ENCODE peak calls at places on chromosomes 16 and 17, in seven cellular contexts. One of them, this sample, is unnamed. For H3K9me3, the result is how much of the 10 kb centered on the place peaks cover.

GRCh38 chr17:19317359-19318095 is 45.0 kb downstream of the B9D1 start:
- DNase-seq in mucosa of descending colon: peak
- DNase-seq in right cardiac atrium: peak
- DNase-seq in heart right ventricle: peak
- DNase-seq in cardiac muscle cell: peak
- DNase-seq in suprapubic skin: peak
- DNase-seq in Panc1: no peak
- DNase-seq in this sample: peak

GRCh38 chr16:10827691-10828341 is 9.2 kb upstream of the TVP23A start:
- DNase-seq in Panc1: no peak
- DNase-seq in cardiac muscle cell: peak
- DNase-seq in right cardiac atrium: peak
- DNase-seq in suprapubic skin: peak
- DNase-seq in mucosa of descending colon: peak
- DNase-seq in heart right ventricle: peak
- DNase-seq in this sample: peak

GRCh38 chr16:81817789-81818304 is 38.8 kb downstream of the PLCG2 start:
- DNase-seq in cardiac muscle cell: no peak
- DNase-seq in suprapubic skin: no peak
- DNase-seq in Panc1: no peak
- DNase-seq in right cardiac atrium: no peak
- DNase-seq in heart right ventricle: no peak
- DNase-seq in mucosa of descending colon: no peak
- DNase-seq in this sample: no peak

GRCh38 chr17:18855831-18856624 is 1.9 kb upstream of the PRPSAP2 start:
- DNase-seq in right cardiac atrium: peak
- DNase-seq in heart right ventricle: peak
- DNase-seq in Panc1: peak
- DNase-seq in suprapubic skin: peak
- DNase-seq in cardiac muscle cell: peak
- DNase-seq in mucosa of descending colon: peak
- DNase-seq in this sample: peak

GRCh38 chr17:41131979-41132378 is 8.0 kb upstream of the KRTAP4-12 start:
- DNase-seq in mucosa of descending colon: no peak
- DNase-seq in suprapubic skin: no peak
- DNase-seq in cardiac muscle cell: no peak
- DNase-seq in Panc1: no peak
- DNase-seq in right cardiac atrium: no peak
- DNase-seq in heart right ventricle: no peak
- DNase-seq in this sample: no peak

GRCh38 chr17:41386227-41386626 is 4.1 kb upstream of the KRT34 start:
- DNase-seq in right cardiac atrium: no peak
- DNase-seq in Panc1: no peak
- DNase-seq in mucosa of descending colon: no peak
- DNase-seq in cardiac muscle cell: no peak
- DNase-seq in heart right ventricle: no peak
- DNase-seq in suprapubic skin: no peak
- DNase-seq in this sample: no peak

GRCh38 chr17:773467-774319 is 8.4 kb downstream of the GLOD4 start:
- DNase-seq in heart right ventricle: no peak
- DNase-seq in suprapubic skin: no peak
- DNase-seq in mucosa of descending colon: no peak
- DNase-seq in Panc1: no peak
- DNase-seq in cardiac muscle cell: no peak
- DNase-seq in right cardiac atrium: no peak
- DNase-seq in this sample: no peak

GRCh38 chr17:44002141-44002848 is 2.1 kb upstream of the NAGS start:
- DNase-seq in right cardiac atrium: no peak
- DNase-seq in mucosa of descending colon: peak
- DNase-seq in cardiac muscle cell: peak
- DNase-seq in heart right ventricle: no peak
- DNase-seq in Panc1: no peak
- DNase-seq in suprapubic skin: no peak
- DNase-seq in this sample: no peak

GRCh38 chr17:1709403-1709891 is 730 bp downstream of the TLCD2 start:
- DNase-seq in mucosa of descending colon: no peak
- DNase-seq in suprapubic skin: peak
- DNase-seq in right cardiac atrium: no peak
- DNase-seq in Panc1: no peak
- DNase-seq in cardiac muscle cell: peak
- DNase-seq in heart right ventricle: no peak
- DNase-seq in this sample: no peak

GRCh38 chr17:8927395-8927794 is 38.1 kb downstream of the PIK3R5 start:
- DNase-seq in suprapubic skin: no peak
- DNase-seq in cardiac muscle cell: no peak
- DNase-seq in right cardiac atrium: no peak
- DNase-seq in heart right ventricle: no peak
- DNase-seq in Panc1: no peak
- DNase-seq in mucosa of descending colon: no peak
- DNase-seq in this sample: no peak
- H3K9me3 ChIP-seq in suprapubic skin: under half
- H3K9me3 ChIP-seq in cardiac muscle cell: under half
- H3K9me3 ChIP-seq in right cardiac atrium: under half
- H3K9me3 ChIP-seq in heart right ventricle: under half
- H3K9me3 ChIP-seq in Panc1: under half
- H3K9me3 ChIP-seq in mucosa of descending colon: under half
- H3K9me3 ChIP-seq in this sample: under half

DNA sequence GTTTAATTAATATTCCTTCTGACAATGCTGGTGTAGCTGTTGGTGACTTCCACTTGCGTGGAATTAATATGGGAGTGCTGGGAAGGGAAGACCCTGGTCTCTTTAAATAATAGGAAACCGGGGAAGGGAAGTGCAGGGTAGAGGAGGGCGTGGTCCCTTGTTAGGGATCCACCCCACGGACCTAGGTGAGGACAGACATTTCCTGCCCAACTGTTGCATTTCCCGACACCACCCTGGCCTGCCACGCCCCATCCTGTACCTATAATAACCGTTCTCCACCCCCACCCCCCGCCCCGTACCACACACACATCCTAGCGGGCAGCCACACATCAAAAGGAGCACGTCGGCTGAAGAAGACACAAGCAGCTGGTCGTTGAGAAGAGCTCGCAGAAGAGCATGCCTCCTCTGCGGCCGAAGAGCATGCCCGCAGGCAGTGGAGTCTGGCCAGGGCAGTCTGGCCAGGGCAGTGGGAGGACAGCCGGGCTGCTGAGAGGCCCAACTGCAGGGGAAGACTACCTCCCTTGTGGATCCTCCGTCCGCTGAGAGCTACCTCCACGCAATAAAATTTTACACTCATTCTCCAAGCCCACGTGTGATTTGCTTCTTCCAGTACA is 36.8 kb upstream of the MMD start:
- DNase-seq in heart right ventricle: no peak
- DNase-seq in suprapubic skin: no peak
- DNase-seq in cardiac muscle cell: no peak
- DNase-seq in Panc1: no peak
- DNase-seq in mucosa of descending colon: no peak
- DNase-seq in right cardiac atrium: no peak
- DNase-seq in this sample: no peak
- H3K4me3 ChIP-seq in heart right ventricle: no peak
- H3K4me3 ChIP-seq in suprapubic skin: no peak
- H3K4me3 ChIP-seq in cardiac muscle cell: no peak
- H3K4me3 ChIP-seq in Panc1: no peak
- H3K4me3 ChIP-seq in mucosa of descending colon: no peak
- H3K4me3 ChIP-seq in right cardiac atrium: no peak
- H3K4me3 ChIP-seq in this sample: no peak

GRCh38 chr16:35752773-35753558 is 2293.6 kb downstream of the TP53TG3F start:
- DNase-seq in suprapubic skin: no peak
- DNase-seq in cardiac muscle cell: no peak
- DNase-seq in mucosa of descending colon: peak
- DNase-seq in heart right ventricle: no peak
- DNase-seq in right cardiac atrium: no peak
- DNase-seq in Panc1: no peak
- DNase-seq in this sample: no peak

GRCh38 chr16:35751191-35751941 is 2292.0 kb downstream of the TP53TG3F start:
- DNase-seq in right cardiac atrium: no peak
- DNase-seq in Panc1: no peak
- DNase-seq in suprapubic skin: no peak
- DNase-seq in mucosa of descending colon: peak
- DNase-seq in cardiac muscle cell: no peak
- DNase-seq in heart right ventricle: no peak
- DNase-seq in this sample: no peak

GRCh38 chr16:35752012-35752772 is 2292.8 kb downstream of the TP53TG3F start:
- DNase-seq in mucosa of descending colon: peak
- DNase-seq in right cardiac atrium: no peak
- DNase-seq in suprapubic skin: no peak
- DNase-seq in cardiac muscle cell: no peak
- DNase-seq in Panc1: no peak
- DNase-seq in heart right ventricle: no peak
- DNase-seq in this sample: no peak

GRCh38 chr16:35753559-35754390 is 2294.4 kb downstream of the TP53TG3F start:
- DNase-seq in suprapubic skin: no peak
- DNase-seq in mucosa of descending colon: peak
- DNase-seq in heart right ventricle: no peak
- DNase-seq in Panc1: no peak
- DNase-seq in right cardiac atrium: no peak
- DNase-seq in cardiac muscle cell: no peak
- DNase-seq in this sample: no peak

DNA sequence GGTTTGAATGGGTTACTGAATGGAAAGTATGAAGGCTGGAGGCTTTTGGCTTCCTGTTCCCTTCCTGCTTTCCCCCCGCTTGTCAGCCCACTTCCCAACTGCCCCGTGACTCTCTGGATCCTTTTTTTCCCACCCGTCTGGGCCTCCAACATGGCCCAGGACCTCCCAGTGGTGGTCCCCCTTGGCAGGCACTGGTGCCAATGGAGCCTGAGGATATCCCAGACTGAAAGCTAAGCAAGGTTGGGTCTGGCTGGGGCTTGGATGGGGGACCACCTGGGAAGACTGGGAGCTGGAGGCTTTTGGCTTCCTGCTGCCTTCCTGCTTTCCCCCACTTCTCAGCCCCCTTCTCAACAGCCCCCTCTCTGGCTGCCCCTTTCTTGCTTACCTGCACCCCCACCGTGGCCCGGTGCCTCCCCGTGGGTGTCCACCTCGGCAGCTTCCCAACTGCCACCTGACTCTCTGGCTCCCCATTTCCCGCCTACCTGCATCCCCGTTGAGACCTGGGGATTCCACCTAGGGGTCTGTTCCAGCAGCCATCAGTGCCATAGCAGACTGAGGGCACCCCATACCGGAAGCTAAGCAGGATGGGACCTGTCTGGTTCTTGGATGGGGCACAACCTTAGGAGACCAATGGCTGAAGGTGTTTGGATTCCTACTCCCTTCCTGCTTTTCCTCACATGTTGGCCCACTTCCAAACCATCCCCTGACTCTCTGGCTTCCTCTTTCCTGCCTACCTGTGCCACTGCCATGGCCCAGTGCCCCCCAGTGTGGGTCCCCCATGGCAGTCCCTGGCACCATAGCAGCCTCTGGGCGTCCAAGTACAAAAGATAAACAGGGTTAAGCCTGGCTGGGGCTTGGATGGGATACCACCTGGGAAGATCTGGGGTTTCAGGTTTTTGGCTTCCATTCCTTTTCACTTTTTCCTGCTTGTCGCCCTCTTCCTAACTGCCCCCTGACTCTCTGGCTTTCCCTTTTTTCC is 2295.3 kb downstream of the TP53TG3F start:
- DNase-seq in mucosa of descending colon: peak
- DNase-seq in heart right ventricle: no peak
- DNase-seq in suprapubic skin: no peak
- DNase-seq in right cardiac atrium: no peak
- DNase-seq in cardiac muscle cell: no peak
- DNase-seq in Panc1: no peak
- DNase-seq in this sample: no peak
- H3K9me3 ChIP-seq in mucosa of descending colon: half or more
- H3K9me3 ChIP-seq in heart right ventricle: under half
- H3K9me3 ChIP-seq in suprapubic skin: under half
- H3K9me3 ChIP-seq in right cardiac atrium: under half
- H3K9me3 ChIP-seq in cardiac muscle cell: under half
- H3K9me3 ChIP-seq in Panc1: under half
- H3K9me3 ChIP-seq in this sample: under half

DNA sequence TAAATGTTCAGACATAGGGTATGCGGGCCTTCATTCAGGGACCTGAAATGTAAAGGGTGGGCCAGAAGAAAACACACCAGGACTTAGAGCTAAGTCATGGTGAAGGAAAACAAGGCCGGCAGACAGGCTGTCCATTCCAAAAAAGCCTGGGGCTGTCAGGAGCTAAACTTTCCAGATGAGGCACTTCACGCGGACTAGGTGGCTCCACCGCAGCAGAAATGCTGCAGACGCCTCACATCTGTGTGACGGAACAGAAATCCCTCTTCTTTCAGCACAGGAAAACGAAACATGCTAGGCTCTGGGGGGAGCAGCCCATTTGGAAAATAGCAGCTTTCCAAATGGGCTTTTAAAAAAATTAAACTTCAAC is 88.7 kb downstream of the HS3ST3A1 start:
- DNase-seq in right cardiac atrium: no peak
- DNase-seq in cardiac muscle cell: peak
- DNase-seq in mucosa of descending colon: no peak
- DNase-seq in heart right ventricle: peak
- DNase-seq in Panc1: no peak
- DNase-seq in suprapubic skin: no peak
- DNase-seq in this sample: no peak
- H3K4me3 ChIP-seq in right cardiac atrium: no peak
- H3K4me3 ChIP-seq in cardiac muscle cell: no peak
- H3K4me3 ChIP-seq in mucosa of descending colon: no peak
- H3K4me3 ChIP-seq in heart right ventricle: no peak
- H3K4me3 ChIP-seq in Panc1: no peak
- H3K4me3 ChIP-seq in suprapubic skin: no peak
- H3K4me3 ChIP-seq in this sample: no peak

GRCh38 chr17:47622179-47622549 is 27.6 kb upstream of the KPNB1 start:
- DNase-seq in mucosa of descending colon: no peak
- DNase-seq in heart right ventricle: no peak
- DNase-seq in suprapubic skin: no peak
- DNase-seq in Panc1: no peak
- DNase-seq in cardiac muscle cell: peak
- DNase-seq in right cardiac atrium: no peak
- DNase-seq in this sample: no peak
- H3K9me3 ChIP-seq in mucosa of descending colon: under half
- H3K9me3 ChIP-seq in heart right ventricle: under half
- H3K9me3 ChIP-seq in suprapubic skin: under half
- H3K9me3 ChIP-seq in Panc1: under half
- H3K9me3 ChIP-seq in cardiac muscle cell: under half
- H3K9me3 ChIP-seq in right cardiac atrium: under half
- H3K9me3 ChIP-seq in this sample: under half

GRCh38 chr17:8470447-8471047 is 34.9 kb downstream of the NDEL1 start:
- DNase-seq in cardiac muscle cell: peak
- DNase-seq in Panc1: no peak
- DNase-seq in heart right ventricle: peak
- DNase-seq in mucosa of descending colon: no peak
- DNase-seq in right cardiac atrium: peak
- DNase-seq in suprapubic skin: no peak
- DNase-seq in this sample: peak
- H3K4me3 ChIP-seq in cardiac muscle cell: no peak
- H3K4me3 ChIP-seq in Panc1: no peak
- H3K4me3 ChIP-seq in heart right ventricle: no peak
- H3K4me3 ChIP-seq in mucosa of descending colon: no peak
- H3K4me3 ChIP-seq in right cardiac atrium: no peak
- H3K4me3 ChIP-seq in suprapubic skin: no peak
- H3K4me3 ChIP-seq in this sample: no peak

GRCh38 chr16:31745900-31746299 is 127.7 kb upstream of the ZNF267 start:
- DNase-seq in right cardiac atrium: no peak
- DNase-seq in mucosa of descending colon: no peak
- DNase-seq in suprapubic skin: no peak
- DNase-seq in cardiac muscle cell: no peak
- DNase-seq in Panc1: no peak
- DNase-seq in heart right ventricle: no peak
- DNase-seq in this sample: no peak
- H3K9me3 ChIP-seq in right cardiac atrium: under half
- H3K9me3 ChIP-seq in mucosa of descending colon: half or more
- H3K9me3 ChIP-seq in suprapubic skin: half or more
- H3K9me3 ChIP-seq in cardiac muscle cell: under half
- H3K9me3 ChIP-seq in Panc1: under half
- H3K9me3 ChIP-seq in heart right ventricle: half or more
- H3K9me3 ChIP-seq in this sample: under half

This sample was measured in right lobe of liver.